ENCODE peak calls at places on chromosomes 5 and 9, in five cellular contexts. H, V, E, A and W are unnamed samples.
A peak's percentile ranks its signal among the peaks of the same experiment; 100 is the strongest.

GRCh38 chr5:72525816-72526215 is 18.6 kb upstream of the ZNF366 start:
- DNase-seq in H (peak; percentile 97), V (no peak), E (no peak), A (no peak), W (no peak)

GRCh38 chr5:58149750-58150149 is 310.1 kb downstream of the PLK2 start:
- DNase-seq in H (no peak), V (no peak), E (no peak), A (no peak), W (no peak)

GRCh38 chr9:134494905-134495304 is 146.7 kb upstream of the COL5A1 start:
- DNase-seq in H (no peak), V (peak; percentile 10), E (no peak), A (no peak), W (peak; percentile 61)

GRCh38 chr9:93223241-93224180 is 39.6 kb downstream of the WNK2 start:
- DNase-seq in H (no peak), V (no peak), E (no peak), A (no peak), W (no peak)

GRCh38 chr9:129401623-129402340 is 219.1 kb downstream of the C9orf50 start:
- DNase-seq in H (peak; percentile 37), V (no peak), E (no peak), A (no peak), W (no peak)

GRCh38 chr9:122144006-122144405 is 15.6 kb downstream of the NDUFA8 start:
- DNase-seq in H (no peak), V (no peak), E (no peak), A (no peak), W (no peak)

GRCh38 chr9:88041447-88041846 is 67.1 kb upstream of the CDK20 start:
- DNase-seq in H (peak; percentile 19), V (no peak), E (no peak), A (no peak), W (no peak)

GRCh38 chr9:33354651-33355211 is 47.6 kb downstream of the AQP7 start:
- DNase-seq in H (peak; percentile 56), V (no peak), E (no peak), A (no peak), W (no peak)

GRCh38 chr5:51099173-51099853 is 283.9 kb upstream of the ISL1 start:
- DNase-seq in H (no peak), V (no peak), E (no peak), A (no peak), W (no peak)

GRCh38 chr5:115898656-115899055 is 56.9 kb downstream of the AP3S1 start:
- DNase-seq in H (no peak), V (no peak), E (no peak), A (no peak), W (no peak)

GRCh38 chr5:52043543-52043942 is 660.3 kb downstream of the ISL1 start:
- DNase-seq in H (no peak), V (no peak), E (no peak), A (no peak), W (no peak)

GRCh38 chr5:60148356-60148755 is 254.8 kb upstream of the PDE4D start:
- DNase-seq in H (no peak), V (no peak), E (no peak), A (no peak), W (no peak)

GRCh38 chr5:81140942-81141341 is 92.2 kb upstream of the CKMT2 start:
- DNase-seq in H (peak; percentile 26), V (peak; percentile 70), E (no peak), A (no peak), W (peak; percentile 75)

GRCh38 chr5:62982348-62982747 is 403.7 kb downstream of the LRRC70 start:
- DNase-seq in H (no peak), V (peak; percentile 33), E (no peak), A (no peak), W (no peak)

GRCh38 chr5:6583049-6583880 is 49.6 kb downstream of the NSUN2 start:
- DNase-seq in H (peak; percentile 4), V (no peak), E (peak; percentile 91), A (no peak), W (no peak)

GRCh38 chr5:17203329-17204132 is 13.9 kb upstream of the BASP1 start:
- DNase-seq in H (peak; percentile 80), V (no peak), E (no peak), A (no peak), W (no peak)

GRCh38 chr5:180436936-180437335 is 57.2 kb upstream of the CNOT6 start:
- DNase-seq in H (no peak), V (no peak), E (peak; percentile 42), A (no peak), W (no peak)

GRCh38 chr5:145687943-145688342 is 147.2 kb downstream of the PRELID2 start:
- DNase-seq in H (no peak), V (no peak), E (no peak), A (no peak), W (no peak)

GRCh38 chr9:131707677-131708612 is 31.9 kb downstream of the RAPGEF1 start:
- DNase-seq in H (peak; percentile 57), V (no peak), E (no peak), A (no peak), W (no peak)

GRCh38 chr9:131706608-131706970 is 33.3 kb downstream of the RAPGEF1 start:
- DNase-seq in H (no peak), V (no peak), E (no peak), A (no peak), W (no peak)

GRCh38 chr9:131707050-131707449 is 32.8 kb downstream of the RAPGEF1 start:
- DNase-seq in H (no peak), V (no peak), E (no peak), A (no peak), W (no peak)

GRCh38 chr9:131709741-131710499 is 30.0 kb downstream of the RAPGEF1 start:
- DNase-seq in H (no peak), V (no peak), E (no peak), A (no peak), W (no peak)

DNA sequence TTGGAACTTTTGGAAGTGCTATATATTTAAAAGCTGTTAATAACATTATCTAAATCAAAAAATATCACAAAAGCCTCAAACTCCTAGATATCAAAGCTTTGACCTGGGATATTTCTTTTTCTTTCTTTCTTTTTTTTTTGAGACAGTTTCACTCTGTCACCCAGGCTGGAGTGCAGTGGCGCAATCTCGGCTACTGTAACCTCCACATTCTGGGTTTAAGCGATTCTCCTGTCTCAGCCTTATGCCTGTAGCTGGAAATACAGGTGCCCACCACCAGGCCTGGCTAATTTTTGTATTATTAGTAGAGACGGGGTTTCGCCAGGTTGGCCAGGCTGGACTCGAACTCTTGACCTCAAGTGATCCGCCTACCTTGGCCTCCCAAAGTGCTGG is 31.3 kb downstream of the RAPGEF1 start:
- DNase-seq in H (no peak), V (no peak), E (no peak), A (no peak), W (no peak)
- H3K4me1 ChIP-seq in H (peaks cover 11% of the 10 kb centered on the region), V (peaks cover 37% of the 10 kb centered on the region), E (peaks cover 82% of the 10 kb centered on the region), A (peaks cover 37% of the 10 kb centered on the region), W (peaks cover 4% of the 10 kb centered on the region)

GRCh38 chr5:160423025-160423554 is 1.4 kb downstream of the PTTG1 start:
- DNase-seq in H (no peak), V (no peak), E (no peak), A (no peak), W (no peak)
- H3K4me3 ChIP-seq in H (peak overlapping the region; percentile 86), V (no peak overlapping the region), E (no peak overlapping the region), A (no peak overlapping the region), W (no peak overlapping the region)

GRCh38 chr9:74555015-74555414 is 57.9 kb downstream of the RORB start:
- DNase-seq in H (no peak), V (no peak), E (no peak), A (no peak), W (no peak)
- H3K4me1 ChIP-seq in H (no peaks in the 10 kb centered on the region), V (peaks cover 4% of the 10 kb centered on the region), E (no peaks in the 10 kb centered on the region), A (no peaks in the 10 kb centered on the region), W (no peaks in the 10 kb centered on the region)

GRCh38 chr9:136259517-136259813 is 13.9 kb upstream of the QSOX2 start:
- DNase-seq in H (no peak), V (no peak), E (no peak), A (no peak), W (no peak)

GRCh38 chr9:136255896-136256890 is 10.6 kb upstream of the QSOX2 start:
- DNase-seq in H (no peak), V (no peak), E (peak; percentile 64), A (no peak), W (no peak)

GRCh38 chr9:136258786-136259516 is 13.3 kb upstream of the QSOX2 start:
- DNase-seq in H (no peak), V (no peak), E (peak; percentile 75), A (no peak), W (no peak)

GRCh38 chr9:136258299-136258625 is 12.7 kb upstream of the QSOX2 start:
- DNase-seq in H (no peak), V (no peak), E (peak; percentile 37), A (no peak), W (no peak)

GRCh38 chr9:136257381-136258298 is 12.0 kb upstream of the QSOX2 start:
- DNase-seq in H (no peak), V (no peak), E (peak; percentile 74), A (no peak), W (no peak)
- H3K4me3 ChIP-seq in H (no peak overlapping the region), V (no peak overlapping the region), E (no peak overlapping the region), A (no peak overlapping the region), W (no peak overlapping the region)